ENCODE peak calls at places on chromosomes 12 and 14, in four cellular contexts. One of them, this sample, is unnamed.

GRCh38 chr12:87836190-87836589 is 193.0 kb downstream of the C12orf50 start:
- DNase-seq in psoas muscle: no peak
- DNase-seq in tibial nerve: no peak
- DNase-seq in epithelial cell of esophagus: no peak
- DNase-seq in this sample: no peak

GRCh38 chr12:122090759-122091535 is 12.4 kb downstream of the MLXIP start:
- DNase-seq in psoas muscle: peak; percentile 35
- DNase-seq in tibial nerve: no peak
- DNase-seq in epithelial cell of esophagus: no peak
- DNase-seq in this sample: no peak

GRCh38 chr12:125652689-125653088 is 587.5 kb downstream of the AACS start:
- DNase-seq in psoas muscle: no peak
- DNase-seq in tibial nerve: no peak
- DNase-seq in epithelial cell of esophagus: no peak
- DNase-seq in this sample: no peak

GRCh38 chr14:105414456-105415371 is 4.9 kb upstream of the MTA1 start:
- DNase-seq in psoas muscle: peak; percentile 87
- DNase-seq in tibial nerve: peak; percentile 60
- DNase-seq in epithelial cell of esophagus: peak; percentile 54
- DNase-seq in this sample: no peak

GRCh38 chr14:60515696-60516284 is 6.8 kb downstream of the SIX6 start:
- DNase-seq in psoas muscle: no peak
- DNase-seq in tibial nerve: no peak
- DNase-seq in epithelial cell of esophagus: no peak
- DNase-seq in this sample: no peak

GRCh38 chr12:121438207-121438606 is 38.3 kb downstream of the RNF34 start:
- DNase-seq in psoas muscle: no peak
- DNase-seq in tibial nerve: no peak
- DNase-seq in epithelial cell of esophagus: no peak
- DNase-seq in this sample: no peak

GRCh38 chr12:114869091-114869834 is 185.3 kb upstream of the TBX3 start:
- DNase-seq in psoas muscle: no peak
- DNase-seq in tibial nerve: no peak
- DNase-seq in epithelial cell of esophagus: no peak
- DNase-seq in this sample: no peak

GRCh38 chr12:83823386-83824045 is 1089.1 kb downstream of the SLC6A15 start:
- DNase-seq in psoas muscle: no peak
- DNase-seq in tibial nerve: no peak
- DNase-seq in epithelial cell of esophagus: peak; percentile 75
- DNase-seq in this sample: peak; percentile 6

GRCh38 chr14:99682809-99683618 is 1.1 kb upstream of the CYP46A1 start:
- DNase-seq in psoas muscle: peak; percentile 87
- DNase-seq in tibial nerve: peak; percentile 81
- DNase-seq in epithelial cell of esophagus: peak; percentile 72
- DNase-seq in this sample: no peak

GRCh38 chr14:90518941-90519256 is 122.1 kb downstream of the CALM1 start:
- DNase-seq in psoas muscle: no peak
- DNase-seq in tibial nerve: no peak
- DNase-seq in epithelial cell of esophagus: peak; percentile 32
- DNase-seq in this sample: no peak

GRCh38 chr12:32681272-32681671 is 2.2 kb downstream of the DNM1L start:
- DNase-seq in psoas muscle: no peak
- DNase-seq in tibial nerve: no peak
- DNase-seq in epithelial cell of esophagus: no peak
- DNase-seq in this sample: no peak
- H3K4me3 ChIP-seq in psoas muscle: no peak overlapping the region
- H3K4me3 ChIP-seq in tibial nerve: no peak overlapping the region
- H3K4me3 ChIP-seq in epithelial cell of esophagus: no peak overlapping the region
- H3K4me3 ChIP-seq in this sample: no peak overlapping the region

GRCh38 chr12:109844983-109845841 is 12.0 kb upstream of the TRPV4 start:
- DNase-seq in psoas muscle: peak; percentile 86
- DNase-seq in tibial nerve: peak; percentile 87
- DNase-seq in epithelial cell of esophagus: peak; percentile 83
- DNase-seq in this sample: no peak
- H3K4me3 ChIP-seq in psoas muscle: peak overlapping the region; percentile 30
- H3K4me3 ChIP-seq in tibial nerve: peak overlapping the region; percentile 33
- H3K4me3 ChIP-seq in epithelial cell of esophagus: peak overlapping the region; percentile 29
- H3K4me3 ChIP-seq in this sample: peak overlapping the region; percentile 37

GRCh38 chr12:67534671-67535070 is 113.9 kb upstream of the DYRK2 start:
- DNase-seq in psoas muscle: no peak
- DNase-seq in tibial nerve: no peak
- DNase-seq in epithelial cell of esophagus: peak; percentile 78
- DNase-seq in this sample: no peak

GRCh38 chr12:67533159-67533558 is 115.4 kb upstream of the DYRK2 start:
- DNase-seq in psoas muscle: no peak
- DNase-seq in tibial nerve: no peak
- DNase-seq in epithelial cell of esophagus: no peak
- DNase-seq in this sample: no peak

GRCh38 chr12:67531519-67531918 is 117.0 kb upstream of the DYRK2 start:
- DNase-seq in psoas muscle: no peak
- DNase-seq in tibial nerve: no peak
- DNase-seq in epithelial cell of esophagus: no peak
- DNase-seq in this sample: no peak

GRCh38 chr12:67534046-67534445 is 114.5 kb upstream of the DYRK2 start:
- DNase-seq in psoas muscle: no peak
- DNase-seq in tibial nerve: no peak
- DNase-seq in epithelial cell of esophagus: peak; percentile 77
- DNase-seq in this sample: no peak

GRCh38 chr12:67531051-67531450 is 117.5 kb upstream of the DYRK2 start:
- DNase-seq in psoas muscle: no peak
- DNase-seq in tibial nerve: no peak
- DNase-seq in epithelial cell of esophagus: peak; percentile 42
- DNase-seq in this sample: no peak
- H3K4me3 ChIP-seq in psoas muscle: no peak overlapping the region
- H3K4me3 ChIP-seq in tibial nerve: no peak overlapping the region
- H3K4me3 ChIP-seq in epithelial cell of esophagus: no peak overlapping the region
- H3K4me3 ChIP-seq in this sample: no peak overlapping the region

DNA sequence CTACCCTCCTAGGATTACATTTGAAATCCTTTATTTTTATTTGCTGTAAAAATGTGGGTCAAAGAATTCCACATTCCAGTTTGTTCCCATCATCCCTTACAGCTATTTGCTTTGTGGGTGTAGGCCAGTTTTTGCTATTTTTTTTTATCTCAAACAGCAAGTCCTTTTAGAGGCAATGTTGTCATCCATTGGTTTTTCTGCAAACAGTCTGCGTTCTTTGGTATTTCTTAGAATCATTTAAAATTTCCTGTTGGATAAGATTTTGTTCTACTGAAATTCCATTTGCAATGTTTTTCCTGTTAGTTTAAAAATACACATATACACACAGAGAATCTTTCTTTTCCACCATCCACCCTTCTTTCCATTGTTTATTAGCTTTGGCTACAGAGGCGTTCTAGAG is 53.3 kb upstream of the STK38L start:
- DNase-seq in psoas muscle: no peak
- DNase-seq in tibial nerve: no peak
- DNase-seq in epithelial cell of esophagus: no peak
- DNase-seq in this sample: no peak
- H3K4me3 ChIP-seq in psoas muscle: no peak overlapping the region
- H3K4me3 ChIP-seq in tibial nerve: no peak overlapping the region
- H3K4me3 ChIP-seq in epithelial cell of esophagus: no peak overlapping the region
- H3K4me3 ChIP-seq in this sample: no peak overlapping the region

DNA sequence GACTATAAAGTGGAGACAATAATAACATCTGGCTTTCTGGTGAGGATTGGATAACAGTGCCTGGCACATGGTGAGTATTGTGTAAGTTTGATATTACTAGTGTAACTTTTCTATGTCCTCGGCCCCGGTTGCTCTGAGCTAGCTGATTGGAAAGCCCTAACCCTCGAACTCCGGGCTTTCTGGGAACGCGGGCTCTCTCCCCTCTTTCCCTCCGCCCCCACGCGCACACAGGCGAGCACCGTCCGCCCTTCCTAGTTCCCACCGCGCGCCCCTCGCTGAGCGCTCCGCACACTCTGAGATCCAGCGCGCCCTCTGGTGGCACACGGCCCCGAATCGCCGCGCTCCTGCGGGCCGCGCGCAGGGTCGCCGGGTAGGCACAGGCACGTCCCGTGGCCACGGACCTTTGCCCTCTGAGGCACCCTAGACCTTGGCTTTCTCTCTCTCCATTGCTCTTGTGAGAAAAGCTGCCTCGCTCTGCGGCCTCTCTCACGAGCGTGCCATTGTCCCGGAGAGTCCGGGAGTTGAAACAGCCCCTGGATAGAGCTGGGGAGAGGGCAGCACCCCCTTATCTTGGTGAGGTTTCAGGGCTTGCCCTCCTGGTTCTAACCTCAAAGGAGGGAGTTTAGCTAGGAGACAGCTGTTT is 23.2 kb upstream of the ESRRB start:
- DNase-seq in psoas muscle: peak; percentile 64
- DNase-seq in tibial nerve: peak; percentile 42
- DNase-seq in epithelial cell of esophagus: peak; percentile 36
- DNase-seq in this sample: no peak
- H3K4me3 ChIP-seq in psoas muscle: peak overlapping the region; percentile 49
- H3K4me3 ChIP-seq in tibial nerve: peak overlapping the region; percentile 40
- H3K4me3 ChIP-seq in epithelial cell of esophagus: no peak overlapping the region
- H3K4me3 ChIP-seq in this sample: peak overlapping the region; percentile 35

GRCh38 chr12:6093764-6094163 is 30.7 kb downstream of the VWF start:
- DNase-seq in psoas muscle: no peak
- DNase-seq in tibial nerve: no peak
- DNase-seq in epithelial cell of esophagus: peak; percentile 51
- DNase-seq in this sample: no peak

GRCh38 chr12:6090786-6091185 is 33.7 kb downstream of the VWF start:
- DNase-seq in psoas muscle: peak; percentile 25
- DNase-seq in tibial nerve: peak; percentile 51
- DNase-seq in epithelial cell of esophagus: peak; percentile 58
- DNase-seq in this sample: no peak

GRCh38 chr12:6095269-6095668 is 29.2 kb downstream of the VWF start:
- DNase-seq in psoas muscle: no peak
- DNase-seq in tibial nerve: no peak
- DNase-seq in epithelial cell of esophagus: no peak
- DNase-seq in this sample: no peak

GRCh38 chr12:6091786-6092566 is 32.5 kb downstream of the VWF start:
- DNase-seq in psoas muscle: no peak
- DNase-seq in tibial nerve: no peak
- DNase-seq in epithelial cell of esophagus: no peak
- DNase-seq in this sample: no peak

DNA sequence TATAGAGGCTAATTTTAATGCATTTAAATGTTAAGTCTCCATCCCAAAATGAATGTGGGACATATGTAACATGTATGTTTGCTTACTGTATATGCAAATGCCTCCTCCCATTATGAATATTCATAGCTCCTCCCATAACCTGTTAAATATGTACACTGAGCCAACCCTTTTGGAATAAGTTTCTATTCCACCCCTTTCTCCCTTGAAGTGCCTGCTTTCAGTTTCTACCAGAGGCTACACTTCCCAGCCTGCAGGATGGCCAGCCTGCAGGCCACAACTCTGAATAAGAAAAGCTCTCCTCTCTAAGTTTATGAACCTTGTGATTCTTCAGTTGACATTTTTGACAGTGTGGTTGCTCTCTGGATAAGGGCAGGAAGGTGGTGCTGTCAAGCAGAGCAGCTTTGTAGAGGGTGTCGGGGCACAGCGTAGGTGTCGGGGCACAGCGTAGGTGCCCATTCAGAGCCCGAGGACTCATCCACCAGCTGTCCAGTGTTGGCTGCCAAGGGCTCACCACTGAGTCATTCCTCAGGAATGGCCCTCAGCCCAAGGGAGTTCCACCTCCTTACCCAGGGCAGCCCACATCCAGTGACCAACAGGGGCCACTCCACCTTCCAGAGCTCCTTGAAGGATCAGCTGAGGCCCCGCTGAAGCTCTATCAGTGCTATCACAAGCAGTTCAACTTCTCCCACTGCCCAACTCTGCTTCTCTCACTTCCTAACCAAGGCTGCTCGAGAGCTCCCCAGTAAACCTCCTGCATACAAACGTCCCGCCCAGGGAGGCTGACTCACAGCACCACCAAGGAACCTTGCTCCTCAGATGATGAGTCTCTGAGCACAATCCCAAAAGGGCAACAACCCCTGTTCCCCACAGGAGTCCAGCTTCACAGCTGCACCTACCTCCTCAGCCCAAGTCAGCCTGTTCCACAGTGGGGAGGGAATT is 31.4 kb downstream of the VWF start:
- DNase-seq in psoas muscle: peak; percentile 59
- DNase-seq in tibial nerve: no peak
- DNase-seq in epithelial cell of esophagus: peak; percentile 92
- DNase-seq in this sample: peak; percentile 85
- H3K4me3 ChIP-seq in psoas muscle: no peak overlapping the region
- H3K4me3 ChIP-seq in tibial nerve: no peak overlapping the region
- H3K4me3 ChIP-seq in epithelial cell of esophagus: no peak overlapping the region
- H3K4me3 ChIP-seq in this sample: peak overlapping the region; percentile 0

GRCh38 chr14:52313493-52313881 is 625 bp upstream of the PTGER2 start:
- DNase-seq in psoas muscle: no peak
- DNase-seq in tibial nerve: no peak
- DNase-seq in epithelial cell of esophagus: no peak
- DNase-seq in this sample: no peak

GRCh38 chr14:52312872-52313492 is 1.1 kb upstream of the PTGER2 start:
- DNase-seq in psoas muscle: no peak
- DNase-seq in tibial nerve: no peak
- DNase-seq in epithelial cell of esophagus: no peak
- DNase-seq in this sample: no peak

GRCh38 chr14:52314521-52315354 is 626 bp downstream of the PTGER2 start:
- DNase-seq in psoas muscle: peak; percentile 25
- DNase-seq in tibial nerve: no peak
- DNase-seq in epithelial cell of esophagus: peak; percentile 24
- DNase-seq in this sample: no peak

GRCh38 chr14:52313903-52314481 is at the start of gene PTGER2:
- DNase-seq in psoas muscle: peak; percentile 88
- DNase-seq in tibial nerve: peak; percentile 59
- DNase-seq in epithelial cell of esophagus: peak; percentile 84
- DNase-seq in this sample: no peak

GRCh38 chr14:52315355-52315718 is 1.2 kb downstream of the PTGER2 start:
- DNase-seq in psoas muscle: no peak
- DNase-seq in tibial nerve: no peak
- DNase-seq in epithelial cell of esophagus: no peak
- DNase-seq in this sample: no peak
- H3K4me3 ChIP-seq in psoas muscle: peak overlapping the region; percentile 67
- H3K4me3 ChIP-seq in tibial nerve: peak overlapping the region; percentile 61
- H3K4me3 ChIP-seq in epithelial cell of esophagus: no peak overlapping the region
- H3K4me3 ChIP-seq in this sample: peak overlapping the region; percentile 95

This sample was measured in epithelial cell of proximal tubule.